ENCODE peak calls at places on chromosomes 3 and 15, in five cellular contexts. L is hepatocyte, S is neural progenitor cell, G is HCT116, K is PC-3. C is an unnamed sample.

GRCh38 chr3:149501524-149501923 is 27.0 kb downstream of the TM4SF4 start:
- DNase-seq in S (no peak), G (no peak), K (peak; percentile 42), L (no peak), C (no peak)

GRCh38 chr3:23640472-23641146 is 165.1 kb upstream of the UBE2E1 start:
- DNase-seq in G (no peak), S (no peak), L (no peak), K (no peak), C (no peak)

GRCh38 chr15:39419651-39420050 is 161.2 kb upstream of the THBS1 start:
- DNase-seq in K (no peak), S (no peak), G (no peak), L (no peak), C (no peak)

GRCh38 chr3:32992310-32992686 is 40.9 kb downstream of the CCR4 start:
- DNase-seq in S (no peak), L (no peak), G (no peak), K (no peak), C (no peak)

GRCh38 chr3:114411292-114411691 is 117.5 kb downstream of the TIGIT start:
- DNase-seq in G (no peak), S (no peak), K (no peak), L (no peak), C (no peak)

GRCh38 chr15:77627067-77627466 is 5.6 kb downstream of the LINGO1 start:
- DNase-seq in G (no peak), L (no peak), K (no peak), S (no peak), C (no peak)

GRCh38 chr15:37046876-37047614 is 53.3 kb downstream of the MEIS2 start:
- DNase-seq in L (no peak), G (no peak), K (peak; percentile 42), S (peak; percentile 65), C (no peak)

GRCh38 chr3:128133273-128133883 is 9.8 kb upstream of the RUVBL1 start:
- DNase-seq in G (peak; percentile 36), S (peak; percentile 80), L (peak; percentile 40), K (peak; percentile 51), C (peak; percentile 57)

GRCh38 chr15:85988741-85989140 is 90.9 kb upstream of the AGBL1 start:
- DNase-seq in L (no peak), S (no peak), G (no peak), K (no peak), C (no peak)

GRCh38 chr15:51356983-51357382 is 15.5 kb downstream of the GLDN start:
- DNase-seq in G (no peak), L (no peak), K (no peak), S (no peak), C (no peak)

GRCh38 chr3:174197416-174197815 is 661.7 kb upstream of the NAALADL2 start:
- DNase-seq in K (no peak), S (no peak), L (no peak), G (no peak), C (no peak)

GRCh38 chr3:194739498-194740284 is 54.0 kb downstream of the FAM43A start:
- DNase-seq in S (no peak), K (peak; percentile 76), L (no peak), G (peak; percentile 10), C (no peak)

GRCh38 chr15:27241942-27242341 is 271.0 kb downstream of the GABRG3 start:
- DNase-seq in S (no peak), L (no peak), G (no peak), K (peak; percentile 12), C (no peak)

GRCh38 chr15:58454950-58455401 is 23.2 kb downstream of the LIPC start:
- DNase-seq in S (no peak), K (no peak), G (no peak), L (no peak), C (no peak)

GRCh38 chr15:61141497-61142125 is 87.5 kb downstream of the RORA start:
- DNase-seq in S (no peak), G (no peak), K (no peak), L (peak; percentile 29), C (no peak)

GRCh38 chr3:132342615-132343014 is 25.4 kb downstream of the ACP3 start:
- DNase-seq in S (no peak), G (no peak), L (no peak), K (no peak), C (no peak)

GRCh38 chr15:31292391-31293020 is 34.1 kb upstream of the KLF13 start:
- DNase-seq in K (no peak), G (no peak), L (no peak), S (no peak), C (no peak)

GRCh38 chr3:195451373-195452000 is 8.7 kb upstream of the ACAP2 start:
- DNase-seq in K (no peak), G (no peak), S (peak; percentile 56), L (no peak), C (no peak)

GRCh38 chr3:170258105-170258487 is 35.9 kb downstream of the PRKCI start:
- DNase-seq in G (peak; percentile 3), K (no peak), S (no peak), L (no peak), C (no peak)

GRCh38 chr15:70853270-70853854 is 595 bp downstream of the LARP6 start:
- DNase-seq in L (peak; percentile 64), G (no peak), K (peak; percentile 32), S (peak; percentile 66), C (no peak)

GRCh38 chr15:75750261-75751050 is 37.8 kb upstream of the CSPG4 start:
- DNase-seq in L (no peak), S (no peak), K (no peak), G (no peak), C (no peak)

GRCh38 chr3:70261283-70261682 is 51.2 kb downstream of the MDFIC2 start:
- DNase-seq in K (peak; percentile 58), G (no peak), S (no peak), L (no peak), C (no peak)

GRCh38 chr3:32438596-32439344 is 47.1 kb downstream of the CMTM7 start:
- DNase-seq in G (no peak), L (no peak), K (no peak), S (no peak), C (peak; percentile 86)

GRCh38 chr3:131421957-131422498 is 40.5 kb downstream of the NUDT16 start:
- DNase-seq in L (no peak), S (no peak), K (no peak), G (no peak), C (no peak)

GRCh38 chr3:84925571-84925970 is 33.2 kb upstream of the CADM2 start:
- DNase-seq in K (no peak), G (no peak), S (no peak), L (no peak), C (no peak)

GRCh38 chr15:89492111-89492641 is 4.2 kb downstream of the RHCG start:
- DNase-seq in G (no peak), S (peak; percentile 73), K (peak; percentile 41), L (no peak), C (peak; percentile 29)

GRCh38 chr3:99637041-99637380 is 1.4 kb upstream of the COL8A1 start:
- DNase-seq in L (no peak), K (peak; percentile 76), G (no peak), S (peak; percentile 33), C (no peak)

GRCh38 chr15:87121357-87121756 is 1041.7 kb downstream of the AGBL1 start:
- DNase-seq in S (no peak), K (peak; percentile 36), L (no peak), G (no peak), C (no peak)
- H3K9me3 ChIP-seq in S (no peaks in the 10 kb centered on the region), K (no peaks in the 10 kb centered on the region), L (no peaks in the 10 kb centered on the region), G (no peaks in the 10 kb centered on the region), C (no peaks in the 10 kb centered on the region)

GRCh38 chr3:184874709-184875644 is 63.0 kb downstream of the VPS8 start:
- DNase-seq in G (peak; percentile 8), L (peak; percentile 45), K (peak; percentile 63), S (peak; percentile 46), C (peak; percentile 45)
- TF ChIP-seq EZH2phosphoT487 in G (no peak), L (no peak), K (no peak), S (no peak), C (no peak)

DNA sequence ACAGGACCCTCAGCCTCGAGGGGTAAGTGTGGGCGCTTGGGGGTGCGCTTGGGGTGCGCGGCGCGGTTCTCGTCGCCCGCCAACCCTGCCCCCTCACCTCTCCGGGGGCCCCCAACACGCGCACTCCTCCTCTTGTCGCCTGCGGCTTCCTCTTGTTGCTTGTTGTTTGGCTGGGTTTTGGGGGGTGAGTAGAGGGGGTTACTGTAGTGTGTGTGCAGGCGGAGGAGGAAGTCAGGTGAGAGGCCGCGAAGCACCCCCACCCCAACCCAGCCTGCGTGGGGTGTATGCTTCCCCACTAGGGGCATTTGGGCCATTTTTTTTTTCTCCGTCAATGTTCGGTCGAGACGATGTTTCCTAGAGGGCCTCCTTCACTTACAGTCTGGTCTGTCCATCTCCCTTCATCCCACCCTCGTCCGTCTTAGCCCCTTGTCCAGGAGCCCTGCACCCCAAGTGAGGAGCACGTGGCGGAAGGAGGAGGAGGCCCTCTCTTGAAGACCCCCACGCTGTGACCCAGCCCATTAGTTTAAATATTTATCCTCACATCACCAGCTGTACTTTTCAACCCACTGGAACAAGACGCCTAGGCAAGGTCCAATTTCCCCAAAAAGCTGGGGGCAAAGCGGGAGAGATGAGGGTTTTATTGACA is 20.4 kb upstream of the SATB1 start:
- DNase-seq in L (peak; percentile 18), K (no peak), G (no peak), S (peak; percentile 27), C (no peak)
- H3K9me3 ChIP-seq in L (no peaks in the 10 kb centered on the region), K (peaks cover 8% of the 10 kb centered on the region), G (no peaks in the 10 kb centered on the region), S (no peaks in the 10 kb centered on the region), C (peaks cover 16% of the 10 kb centered on the region)

GRCh38 chr3:21377366-21377765 is 373.6 kb downstream of the ZNF385D start:
- DNase-seq in G (no peak), S (no peak), K (no peak), L (no peak), C (no peak)
- TF ChIP-seq EZH2phosphoT487 in G (no peak), S (no peak), K (no peak), L (no peak), C (no peak)

DNA sequence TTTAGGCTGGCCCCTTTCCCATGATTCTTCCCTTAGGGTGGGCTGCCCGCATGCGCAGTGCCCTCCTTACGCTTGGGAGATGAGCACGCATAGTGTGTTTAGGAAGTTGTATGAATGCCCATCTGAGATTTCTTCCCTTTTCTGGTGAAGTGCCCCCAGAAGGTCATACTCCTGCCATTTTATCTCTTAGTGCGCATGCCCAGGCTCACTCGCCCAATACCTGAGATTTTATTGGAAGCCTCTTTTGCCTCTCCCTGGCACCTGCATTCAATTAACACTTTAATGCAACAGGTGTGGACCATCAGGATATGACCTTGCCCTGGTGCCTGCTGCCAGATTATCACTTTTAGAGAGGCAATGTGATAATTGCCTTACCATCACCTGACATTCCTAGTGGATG is 36.6 kb downstream of the MKRN3 start:
- DNase-seq in S (no peak), L (no peak), G (no peak), K (no peak), C (no peak)
- H3K9me3 ChIP-seq in S (no peaks in the 10 kb centered on the region), L (no peaks in the 10 kb centered on the region), G (no peaks in the 10 kb centered on the region), K (no peaks in the 10 kb centered on the region), C (no peaks in the 10 kb centered on the region)

GRCh38 chr3:73563896-73564582 is 60.7 kb downstream of the PDZRN3 start:
- DNase-seq in G (no peak), L (no peak), K (no peak), S (no peak), C (no peak)
- TF ChIP-seq EZH2phosphoT487 in G (no peak), L (no peak), K (no peak), S (no peak), C (no peak)

GRCh38 chr15:98830034-98830634 is 177.5 kb downstream of the PGPEP1L start:
- DNase-seq in G (no peak), K (no peak), S (no peak), L (no peak), C (no peak)
- H3K9me3 ChIP-seq in G (peaks cover 13% of the 10 kb centered on the region), K (peaks cover 20% of the 10 kb centered on the region), S (peaks cover 16% of the 10 kb centered on the region), L (peaks cover 37% of the 10 kb centered on the region), C (peaks cover 21% of the 10 kb centered on the region)